ENCODE peak calls at places on chromosomes 1 and 21, in four cellular contexts. N is SK-N-SH, D is HepG2, U is K562. B is an unnamed sample.

GRCh38 chr1:46393510-46393909 is 607 bp upstream of the FAAH start:
- DNase-seq in U (no peak), D (no peak), N (peak; percentile 6), B (no peak)

GRCh38 chr1:63794927-63795326 is 21.1 kb downstream of the ROR1 start:
- DNase-seq in U (no peak), D (no peak), N (no peak), B (no peak)

GRCh38 chr1:48262001-48262400 is 39.5 kb downstream of the SLC5A9 start:
- DNase-seq in D (no peak), U (no peak), N (no peak), B (no peak)

GRCh38 chr1:9338354-9339250 is 45.9 kb downstream of the SPSB1 start:
- DNase-seq in U (no peak), D (no peak), N (no peak), B (no peak)

GRCh38 chr1:26279598-26280332 is at the start of gene SH3BGRL3:
- DNase-seq in U (peak; percentile 96), D (peak; percentile 55), N (peak; percentile 96), B (peak; percentile 90)

GRCh38 chr1:16158025-16158424 is 2.2 kb upstream of the EPHA2 start:
- DNase-seq in N (no peak), D (no peak), U (no peak), B (peak; percentile 10)

GRCh38 chr1:211783897-211784296 is 46.7 kb downstream of the LPGAT1 start:
- DNase-seq in N (no peak), U (no peak), D (peak; percentile 92), B (no peak)

GRCh38 chr1:161200992-161201827 is 957 bp upstream of the NDUFS2 start:
- DNase-seq in D (no peak), N (no peak), U (no peak), B (peak; percentile 82)

GRCh38 chr1:213104604-213105003 is 53.6 kb downstream of the RPS6KC1 start:
- DNase-seq in N (no peak), D (no peak), U (no peak), B (no peak)

GRCh38 chr1:100277866-100278265 is 11.8 kb downstream of the RTCA start:
- DNase-seq in D (no peak), U (no peak), N (no peak), B (no peak)

GRCh38 chr1:5858844-5859407 is 133.3 kb downstream of the NPHP4 start:
- DNase-seq in N (peak; percentile 64), U (no peak), D (no peak), B (no peak)

GRCh38 chr21:39048574-39048973 is 134.7 kb downstream of the PSMG1 start:
- DNase-seq in N (no peak), D (no peak), U (no peak), B (no peak)

GRCh38 chr1:28322209-28322608 is 6.6 kb upstream of the MED18 start:
- DNase-seq in D (no peak), N (no peak), U (no peak), B (no peak)

GRCh38 chr1:229268505-229268904 is 2.4 kb upstream of the RAB4A start:
- DNase-seq in D (no peak), U (no peak), N (no peak), B (no peak)
- TF ChIP-seq GABPA in D (no peak), U (no peak), N (no peak), B (no peak)

DNA sequence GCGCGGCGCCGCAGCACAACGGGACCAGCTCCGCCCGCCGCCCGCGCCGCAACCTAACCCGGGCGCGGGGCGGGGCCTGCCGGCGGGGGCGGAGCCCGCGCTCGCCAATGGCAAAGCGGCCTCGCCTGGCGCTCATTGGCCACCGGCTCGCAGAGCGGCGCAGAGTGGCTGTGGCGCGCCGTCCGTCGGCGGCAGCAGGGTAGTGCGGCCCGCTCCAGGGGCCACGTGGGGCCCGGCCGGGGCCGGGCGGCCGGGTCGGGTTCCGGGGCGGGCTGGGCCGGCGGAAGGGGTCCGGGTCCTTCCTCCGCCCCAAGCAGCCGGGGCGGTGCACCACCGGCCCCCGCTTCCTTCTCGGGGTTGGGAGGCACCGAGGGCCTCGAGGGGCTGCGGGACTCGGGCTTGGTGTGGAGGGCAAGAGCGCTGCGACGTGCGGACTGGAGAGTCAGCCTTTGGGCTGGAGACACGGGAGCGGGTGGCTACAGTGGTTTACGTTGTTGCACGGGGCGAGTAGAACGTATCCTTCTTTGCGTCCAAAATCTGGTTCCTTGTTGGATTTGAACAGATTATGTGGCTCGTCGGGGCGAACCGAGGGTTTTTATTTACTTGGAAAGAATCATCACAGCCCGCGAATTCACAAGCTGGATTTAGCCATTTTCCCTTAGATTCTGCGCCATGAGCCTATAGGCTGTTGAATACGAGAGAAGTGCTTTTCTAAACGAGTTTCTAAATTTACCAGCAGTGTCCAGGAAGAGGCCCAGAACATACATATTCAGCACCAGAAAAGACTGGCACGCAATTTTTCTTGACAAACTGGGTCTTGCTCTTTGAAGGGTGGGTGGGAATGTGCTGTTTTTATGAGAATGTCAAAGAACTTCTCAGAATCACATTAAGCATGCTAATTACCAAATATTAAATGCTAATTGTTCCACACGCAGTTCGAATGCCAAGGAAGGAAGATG is at the start of gene SRM:
- DNase-seq in D (peak; percentile 76), U (peak; percentile 97), N (peak; percentile 99), B (peak; percentile 88)
- TF ChIP-seq REST in D (no peak), U (peak; percentile 68), N (no peak), B (no peak)

GRCh38 chr1:33047839-33048305 is 11.2 kb upstream of the AK2 start:
- DNase-seq in U (no peak), D (no peak), N (no peak), B (no peak)
- H3K27ac ChIP-seq in U (no peak overlapping the region), D (no peak overlapping the region), N (no peak overlapping the region), B (no peak overlapping the region)

GRCh38 chr1:58874327-58874726 is 90.5 kb upstream of the JUN start:
- DNase-seq in U (no peak), D (no peak), N (peak; percentile 48), B (no peak)
- TF ChIP-seq GABPA in U (no peak), D (no peak), N (no peak), B (no peak)

GRCh38 chr21:46184625-46185555 is 631 bp upstream of the SPATC1L start:
- DNase-seq in U (peak; percentile 86), D (peak; percentile 51), N (peak; percentile 78), B (peak; percentile 78)
- TF ChIP-seq REST in U (no peak), D (no peak), N (no peak), B (no peak)

DNA sequence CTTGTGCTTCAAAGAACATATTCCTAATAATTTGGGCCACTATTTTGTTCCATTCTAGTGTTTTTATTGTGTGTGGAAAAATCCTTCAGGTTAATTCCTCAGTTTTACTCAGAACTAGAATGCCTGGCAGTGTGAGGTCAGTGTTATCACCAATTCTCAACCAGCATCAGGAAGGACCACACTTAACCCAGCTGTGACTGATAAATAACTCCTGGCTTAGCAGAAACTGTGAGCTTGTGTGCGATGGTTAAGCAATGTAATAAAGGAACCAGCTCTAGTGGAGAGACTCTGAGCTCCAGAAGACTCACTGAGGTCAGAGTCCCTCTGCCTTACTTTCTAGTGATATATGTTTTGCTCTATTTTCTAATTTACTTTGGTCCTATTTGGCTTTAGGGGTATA is 600.2 kb downstream of the LTN1 start:
- DNase-seq in U (no peak), D (no peak), N (no peak), B (no peak)
- H3K27ac ChIP-seq in U (no peak overlapping the region), D (no peak overlapping the region), N (no peak overlapping the region), B (no peak overlapping the region)

B was measured in HL-60.